ENCODE peak calls at places on chromosomes 6 and 20, in eight cellular contexts. T is HepG2, R is aorta, X is body of pancreas, O is Panc1, M is mucosa of descending colon, Z is lung, F is right cardiac atrium. B is an unnamed sample.

GRCh38 chr20:45153756-45154155 is 20.9 kb upstream of the PI3 start:
- ATAC-seq in M (no peak), T (no peak), X (no peak), R (no peak), F (no peak), Z (peak; percentile 34), O (no peak), B (no peak)

GRCh38 chr20:13140775-13141174 is 80.3 kb upstream of the ISM1 start:
- ATAC-seq in F (no peak), R (no peak), X (no peak), O (no peak), Z (no peak), M (no peak), T (no peak), B (no peak)

GRCh38 chr20:41563087-41563486 is 55.1 kb downstream of the CHD6 start:
- ATAC-seq in F (no peak), R (no peak), M (no peak), X (no peak), Z (no peak), T (no peak), O (no peak), B (no peak)

GRCh38 chr6:31760790-31761189 is 1.7 kb upstream of the SAPCD1 start:
- ATAC-seq in O (no peak), M (no peak), T (peak; percentile 12), R (no peak), Z (no peak), X (no peak), F (no peak), B (no peak)

GRCh38 chr20:49887251-49887827 is 28.0 kb downstream of the SPATA2 start:
- ATAC-seq in X (no peak), O (no peak), Z (no peak), T (no peak), R (peak; percentile 63), M (no peak), F (peak; percentile 72), B (peak; percentile 53)

GRCh38 chr6:113763883-113764282 is 93.3 kb upstream of the MARCKS start:
- ATAC-seq in T (no peak), O (peak; percentile 63), R (no peak), F (peak; percentile 78), M (peak; percentile 85), Z (peak; percentile 67), X (no peak), B (peak; percentile 28)

GRCh38 chr6:16162003-16162402 is 33.1 kb downstream of the MYLIP start:
- ATAC-seq in R (no peak), X (no peak), M (no peak), T (no peak), F (no peak), O (no peak), Z (no peak), B (no peak)

GRCh38 chr6:45880139-45880538 is 135.5 kb downstream of the CLIC5 start:
- ATAC-seq in X (peak; percentile 59), Z (peak; percentile 27), O (no peak), T (peak; percentile 98), R (no peak), F (peak; percentile 93), M (peak; percentile 47), B (no peak)

GRCh38 chr6:150261997-150262396 is 106.8 kb upstream of the IYD start:
- ATAC-seq in T (no peak), R (no peak), F (no peak), O (no peak), M (no peak), X (no peak), Z (no peak), B (no peak)

GRCh38 chr20:57808266-57808866 is 98.6 kb upstream of the PMEPA1 start:
- ATAC-seq in R (no peak), M (no peak), F (no peak), Z (no peak), X (no peak), T (no peak), O (no peak), B (no peak)

GRCh38 chr6:118913161-118913560 is 19.2 kb downstream of the ASF1A start:
- ATAC-seq in X (no peak), Z (no peak), M (no peak), R (no peak), O (no peak), F (no peak), T (peak; percentile 62), B (no peak)

GRCh38 chr6:118905084-118905483 is 11.1 kb downstream of the ASF1A start:
- ATAC-seq in F (no peak), O (no peak), T (no peak), R (no peak), X (no peak), Z (no peak), M (no peak), B (no peak)

GRCh38 chr6:118912646-118913045 is 18.7 kb downstream of the ASF1A start:
- ATAC-seq in M (no peak), F (no peak), Z (no peak), R (no peak), X (no peak), T (peak; percentile 17), O (no peak), B (no peak)

GRCh38 chr6:118905851-118906250 is 11.9 kb downstream of the ASF1A start:
- ATAC-seq in O (no peak), M (no peak), Z (peak; percentile 11), R (no peak), F (no peak), T (no peak), X (no peak), B (no peak)

GRCh38 chr6:118908441-118908840 is 14.5 kb downstream of the ASF1A start:
- ATAC-seq in M (no peak), Z (no peak), R (no peak), O (no peak), X (no peak), F (no peak), T (no peak), B (no peak)
- H3K4me1 ChIP-seq in M (no peaks in the 10 kb centered on the region), Z (peaks cover 1% of the 10 kb centered on the region), R (no peaks in the 10 kb centered on the region), O (no peaks in the 10 kb centered on the region), X (no peaks in the 10 kb centered on the region), F (no peaks in the 10 kb centered on the region), T (no peaks in the 10 kb centered on the region), B (no peaks in the 10 kb centered on the region)

DNA sequence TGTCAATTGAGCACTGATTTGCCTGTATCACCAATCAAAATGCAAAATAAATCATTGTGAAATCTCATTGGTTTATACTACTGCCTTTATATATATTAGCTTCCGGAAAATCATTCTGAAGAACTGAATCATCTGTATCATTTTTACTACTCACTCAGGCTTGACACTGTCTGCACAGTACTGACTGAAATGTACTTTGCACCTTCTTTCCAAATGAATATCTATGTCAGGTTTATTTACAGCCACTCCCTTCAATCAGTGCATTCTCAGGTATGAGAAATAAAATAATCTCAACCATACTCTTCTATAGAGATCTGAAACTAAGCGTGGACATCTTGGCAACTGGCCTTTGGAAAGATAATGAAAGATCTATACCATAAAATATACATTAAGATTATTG is 2.7 kb downstream of the KHDRBS2 start:
- ATAC-seq in F (no peak), M (peak; percentile 70), R (no peak), O (no peak), T (no peak), X (no peak), Z (no peak), B (no peak)
- H3K4me3 ChIP-seq in F (no peak overlapping the region), M (no peak overlapping the region), R (no peak overlapping the region), O (no peak overlapping the region), T (no peak overlapping the region), X (no peak overlapping the region), Z (no peak overlapping the region), B (no peak overlapping the region)

GRCh38 chr20:34747479-34747878 is 43.3 kb downstream of the TP53INP2 start:
- ATAC-seq in R (no peak), X (no peak), F (no peak), T (no peak), O (no peak), M (no peak), Z (no peak), B (no peak)
- H3K4me1 ChIP-seq in R (no peaks in the 10 kb centered on the region), X (no peaks in the 10 kb centered on the region), F (no peaks in the 10 kb centered on the region), T (no peaks in the 10 kb centered on the region), O (no peaks in the 10 kb centered on the region), M (no peaks in the 10 kb centered on the region), Z (no peaks in the 10 kb centered on the region), B (no peaks in the 10 kb centered on the region)

GRCh38 chr6:2977799-2978558 is 6.6 kb upstream of the SERPINB6 start:
- ATAC-seq in M (no peak), X (no peak), R (no peak), T (peak; percentile 54), F (no peak), Z (no peak), O (no peak), B (no peak)

GRCh38 chr6:2973656-2974055 is 2.3 kb upstream of the SERPINB6 start:
- ATAC-seq in T (no peak), F (no peak), O (no peak), Z (no peak), R (no peak), M (no peak), X (no peak), B (no peak)

GRCh38 chr6:2976571-2977085 is 5.3 kb upstream of the SERPINB6 start:
- ATAC-seq in R (no peak), T (no peak), M (no peak), O (peak; percentile 18), Z (no peak), F (no peak), X (no peak), B (no peak)

GRCh38 chr6:2977290-2977689 is 5.9 kb upstream of the SERPINB6 start:
- ATAC-seq in F (no peak), X (no peak), Z (no peak), R (no peak), T (no peak), M (no peak), O (no peak), B (no peak)

DNA sequence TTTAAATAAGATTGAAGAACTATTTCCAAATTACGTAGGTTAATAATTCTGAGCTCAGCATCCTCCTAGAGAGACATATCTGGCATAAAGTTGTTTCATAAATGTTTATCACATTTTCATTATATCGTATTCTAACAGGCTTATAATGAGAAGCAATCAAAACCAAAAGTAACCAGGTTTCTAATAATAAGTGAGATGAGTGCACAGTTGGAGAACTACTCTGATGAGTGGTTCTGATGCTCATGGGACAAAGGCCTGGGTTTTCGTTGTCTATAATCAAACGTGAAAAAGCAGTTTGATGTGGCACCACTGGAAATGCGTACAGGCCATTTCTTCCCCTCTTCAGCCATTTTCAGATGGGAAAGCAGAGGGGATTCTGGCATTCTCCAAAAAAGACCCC is 4.7 kb upstream of the SERPINB6 start:
- ATAC-seq in M (no peak), O (no peak), T (no peak), Z (no peak), X (no peak), R (no peak), F (no peak), B (no peak)
- H3K4me3 ChIP-seq in M (no peak overlapping the region), O (no peak overlapping the region), T (no peak overlapping the region), Z (no peak overlapping the region), X (no peak overlapping the region), R (no peak overlapping the region), F (no peak overlapping the region), B (no peak overlapping the region)

GRCh38 chr20:23036371-23036770 is 1.3 kb downstream of the SSTR4 start:
- ATAC-seq in F (no peak), X (no peak), R (no peak), T (no peak), Z (no peak), M (no peak), O (no peak), B (no peak)
- H3K4me1 ChIP-seq in F (no peaks in the 10 kb centered on the region), X (no peaks in the 10 kb centered on the region), R (no peaks in the 10 kb centered on the region), T (no peaks in the 10 kb centered on the region), Z (peaks cover 5% of the 10 kb centered on the region), M (no peaks in the 10 kb centered on the region), O (no peaks in the 10 kb centered on the region), B (peaks cover 10% of the 10 kb centered on the region)

GRCh38 chr6:14000901-14001300 is 76.1 kb downstream of the RNF182 start:
- ATAC-seq in M (no peak), T (no peak), Z (no peak), X (no peak), F (no peak), O (peak; percentile 66), R (no peak), B (no peak)
- H3K4me3 ChIP-seq in M (no peak overlapping the region), T (no peak overlapping the region), Z (no peak overlapping the region), X (no peak overlapping the region), F (no peak overlapping the region), O (peak overlapping the region; percentile 55), R (no peak overlapping the region), B (no peak overlapping the region)

GRCh38 chr6:219641-220198 is 72.6 kb upstream of the DUSP22 start:
- ATAC-seq in Z (peak; percentile 74), F (peak; percentile 37), T (peak; percentile 78), O (no peak), R (no peak), X (no peak), M (peak; percentile 52), B (peak; percentile 39)
- H3K4me1 ChIP-seq in Z (peaks cover 2% of the 10 kb centered on the region), F (no peaks in the 10 kb centered on the region), T (peaks cover 49% of the 10 kb centered on the region), O (no peaks in the 10 kb centered on the region), R (no peaks in the 10 kb centered on the region), X (no peaks in the 10 kb centered on the region), M (no peaks in the 10 kb centered on the region), B (peaks cover 7% of the 10 kb centered on the region)

B was measured in gastroesophageal sphincter.